ENCODE peak calls at places on chromosomes 6 and 20, in four cellular contexts. X, T, I and E are unnamed samples.

GRCh38 chr6:154347981-154348380 is 8.6 kb downstream of the IPCEF1 start:
- DNase-seq in I (no peak), X (no peak), T (no peak), E (no peak)

GRCh38 chr20:44018684-44019637 is 104.3 kb downstream of the TOX2 start:
- DNase-seq in I (no peak), X (no peak), T (no peak), E (no peak)

GRCh38 chr6:166483026-166483425 is 100.3 kb upstream of the MPC1 start:
- DNase-seq in I (no peak), T (no peak), X (no peak), E (no peak)

GRCh38 chr6:30520480-30520992 is 31.2 kb downstream of the HLA-E start:
- DNase-seq in X (no peak), I (no peak), T (no peak), E (no peak)

GRCh38 chr20:59082981-59083380 is 40.4 kb upstream of the PRELID3B start:
- DNase-seq in X (no peak), T (peak; percentile 21), I (no peak), E (no peak)

GRCh38 chr20:4602297-4602631 is 119.4 kb upstream of the PRND start:
- DNase-seq in I (no peak), T (no peak), X (no peak), E (no peak)

GRCh38 chr6:36769161-36769675 is 70.0 kb downstream of the CPNE5 start:
- DNase-seq in T (no peak), I (no peak), X (peak; percentile 15), E (no peak)

GRCh38 chr6:57068066-57068465 is 21.6 kb downstream of the KIAA1586 start:
- DNase-seq in T (no peak), X (no peak), I (no peak), E (no peak)

DNA sequence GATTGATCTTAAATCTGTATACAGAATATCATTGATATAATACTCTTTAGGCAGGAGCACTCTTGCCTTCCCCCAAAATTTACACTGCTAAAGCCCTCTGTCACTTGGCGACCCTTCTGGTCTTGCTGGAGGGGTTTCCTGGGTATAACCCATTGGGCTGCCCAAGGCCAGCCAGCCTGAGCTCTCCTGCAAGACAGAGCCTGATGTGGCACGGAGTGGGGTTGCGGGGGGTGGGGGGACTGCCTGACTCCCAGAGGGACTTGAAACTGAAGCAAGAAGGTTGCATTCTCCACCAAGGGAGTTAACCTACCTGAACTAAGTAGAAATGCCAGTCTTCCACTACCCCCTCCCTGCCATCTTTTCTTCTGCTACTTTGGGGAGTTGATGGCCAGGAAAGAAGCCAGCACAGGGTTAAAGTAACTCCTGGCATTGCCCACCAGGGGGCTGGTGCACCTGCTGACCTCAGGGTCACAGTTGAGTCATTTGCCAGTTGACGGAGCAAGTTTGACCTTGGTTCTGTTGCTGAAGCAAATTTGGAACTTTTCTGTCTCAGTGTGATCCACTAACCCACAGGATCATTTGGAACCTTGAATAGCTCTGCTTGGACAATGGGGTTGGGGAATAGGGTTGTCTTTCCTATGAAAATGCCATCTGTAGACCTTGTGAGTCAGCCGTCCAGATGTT is 79.4 kb downstream of the ASXL1 start:
- DNase-seq in X (peak; percentile 34), I (peak; percentile 38), T (no peak), E (peak; percentile 23)
- TF ChIP-seq CTCF in X (peak; percentile 36), I (no peak), T (peak; percentile 29), E (no peak)

GRCh38 chr6:13006578-13007300 is 290.2 kb downstream of the PHACTR1 start:
- DNase-seq in T (no peak), I (no peak), X (no peak), E (no peak)

GRCh38 chr6:13009031-13009430 is 292.5 kb downstream of the PHACTR1 start:
- DNase-seq in T (no peak), I (no peak), X (no peak), E (no peak)

GRCh38 chr6:13009465-13009864 is 292.9 kb downstream of the PHACTR1 start:
- DNase-seq in T (no peak), I (no peak), X (no peak), E (no peak)

GRCh38 chr6:13005994-13006393 is 289.4 kb downstream of the PHACTR1 start:
- DNase-seq in X (no peak), T (no peak), I (no peak), E (no peak)

GRCh38 chr6:13007744-13008143 is 291.2 kb downstream of the PHACTR1 start:
- DNase-seq in X (no peak), T (no peak), I (no peak), E (no peak)
- TF ChIP-seq CTCF in X (no peak), T (no peak), I (no peak), E (no peak)

GRCh38 chr6:117906905-117907599 is at the start of gene SLC35F1:
- DNase-seq in T (no peak), I (peak; percentile 17), X (peak; percentile 52), E (peak; percentile 73)
- TF ChIP-seq CTCF in T (peak; percentile 34), I (peak; percentile 52), X (peak; percentile 43), E (peak; percentile 51)

DNA sequence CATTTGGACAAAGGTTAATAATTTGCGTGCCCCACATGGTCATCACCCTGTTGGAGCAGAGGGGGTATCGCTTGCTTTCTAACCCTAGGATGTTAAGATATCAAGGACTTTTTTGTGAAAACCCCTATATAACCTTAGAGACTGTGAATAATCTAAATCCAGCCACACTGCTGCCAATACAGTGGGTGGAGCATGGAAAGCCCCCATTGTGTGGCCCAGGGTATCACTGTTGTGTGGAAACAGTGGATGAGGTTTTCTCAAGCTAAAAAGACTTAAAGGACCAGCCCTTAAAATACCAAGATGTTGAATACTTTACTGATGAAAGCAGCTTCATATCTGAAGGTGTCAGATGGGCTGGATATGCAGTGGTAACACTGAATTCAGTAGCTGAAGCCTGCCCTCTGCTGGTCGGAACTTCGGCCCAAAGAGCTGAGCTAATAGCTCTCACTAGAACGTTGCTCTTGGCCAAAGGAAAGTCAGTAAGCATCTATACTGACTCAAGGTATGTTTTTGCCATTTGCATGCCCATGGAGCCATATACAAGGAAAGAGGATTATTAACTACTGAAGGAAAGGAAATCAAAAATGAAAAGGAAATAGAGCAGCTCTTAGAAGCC is 695.2 kb downstream of the PHF3 start:
- DNase-seq in T (no peak), I (no peak), X (peak; percentile 69), E (no peak)
- TF ChIP-seq CTCF in T (peak; percentile 38), I (peak; percentile 38), X (peak; percentile 31), E (peak; percentile 78)

DNA sequence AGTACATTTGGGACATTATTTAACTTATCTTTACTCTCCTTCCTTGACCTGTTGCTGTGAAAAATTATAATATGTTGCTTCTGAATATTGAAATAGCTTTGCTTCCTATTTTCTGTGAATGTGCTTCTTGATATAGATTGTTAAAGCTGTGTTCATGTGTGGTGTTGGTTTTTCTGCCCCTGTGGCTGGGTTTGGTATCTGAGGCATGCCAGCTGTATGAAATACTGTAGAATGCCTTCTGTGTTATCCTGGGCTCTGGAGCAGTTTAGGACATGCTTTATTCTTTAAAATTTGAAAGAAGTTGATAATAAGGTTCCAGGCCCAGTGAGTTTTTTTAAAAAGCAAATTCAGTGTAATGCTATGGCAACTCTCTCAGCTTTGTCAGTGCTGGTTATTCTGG is 71.7 kb downstream of the HIVEP1 start:
- DNase-seq in I (no peak), X (no peak), T (no peak), E (no peak)
- TF ChIP-seq CTCF in I (no peak), X (no peak), T (no peak), E (no peak)

DNA sequence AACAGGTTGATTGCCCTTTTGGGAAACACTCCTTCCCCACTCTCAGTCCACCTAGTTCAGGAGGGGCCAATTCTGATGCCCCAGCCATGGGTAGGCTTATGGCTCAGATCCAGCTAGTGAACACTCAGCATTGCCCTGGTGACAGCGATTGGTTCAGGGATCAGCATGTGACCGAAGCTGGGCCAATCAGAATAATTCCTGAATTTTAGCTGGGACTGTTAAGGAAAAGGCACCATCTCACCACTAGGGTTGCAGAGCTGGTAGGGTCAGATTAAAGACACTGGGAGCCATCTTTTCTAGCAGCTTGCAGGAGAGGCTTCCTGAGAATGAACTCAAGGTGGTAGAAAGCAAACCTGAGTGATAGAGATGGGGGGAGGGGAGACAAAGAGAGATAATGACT is 44.4 kb downstream of the EYA2 start:
- DNase-seq in T (no peak), X (peak; percentile 4), I (peak; percentile 56), E (no peak)
- TF ChIP-seq CTCF in T (no peak), X (peak; percentile 34), I (no peak), E (no peak)

DNA sequence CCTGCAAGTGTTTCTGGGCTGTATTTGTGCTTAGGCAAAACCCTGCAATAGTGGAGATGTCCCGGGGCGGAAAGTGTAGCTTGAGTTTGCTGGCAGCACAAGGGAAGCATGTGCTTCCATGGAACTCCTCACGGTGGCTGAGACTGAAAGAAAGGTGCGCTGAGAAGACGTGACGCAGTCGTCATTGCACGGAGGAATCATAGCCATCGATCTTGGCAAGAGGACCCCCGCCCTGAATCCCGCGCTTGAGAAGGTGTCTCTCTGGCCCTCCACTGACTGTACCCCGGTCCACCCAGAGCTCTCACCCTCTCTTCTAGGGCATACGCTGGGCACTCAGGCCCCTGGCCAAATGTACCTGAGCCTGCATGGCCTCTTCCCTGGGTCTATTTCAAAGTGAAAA is 1081.8 kb upstream of the DEFB115 start:
- DNase-seq in I (no peak), T (no peak), X (no peak), E (no peak)
- TF ChIP-seq CTCF in I (no peak), T (no peak), X (no peak), E (no peak)

GRCh38 chr20:37903317-37904007 is 535 bp downstream of the VSTM2L start:
- DNase-seq in X (no peak), I (peak; percentile 41), T (no peak), E (no peak)
- TF ChIP-seq CTCF in X (peak; percentile 58), I (peak; percentile 71), T (peak; percentile 9), E (peak; percentile 61)

GRCh38 chr6:127968394-127968793 is 67.5 kb upstream of the THEMIS start:
- DNase-seq in I (no peak), T (no peak), X (no peak), E (no peak)
- TF ChIP-seq CTCF in I (no peak), T (no peak), X (peak; percentile 37), E (no peak)